ENCODE peak calls at places on chromosomes 12 and 14, in eight cellular contexts. One of them, this sample, is unnamed.

GRCh38 chr12:131438874-131439273 is 272.0 kb upstream of the SFSWAP start:
- DNase-seq in CD8-positive, alpha-beta T cell: peak
- DNase-seq in keratinocyte: no peak
- DNase-seq in psoas muscle: no peak
- DNase-seq in suprapubic skin: no peak
- DNase-seq in heart right ventricle: no peak
- DNase-seq in astrocyte: no peak
- DNase-seq in kidney: no peak
- DNase-seq in this sample: no peak

GRCh38 chr14:32300146-32300545 is 29.0 kb upstream of the AKAP6 start:
- DNase-seq in CD8-positive, alpha-beta T cell: no peak
- DNase-seq in keratinocyte: no peak
- DNase-seq in suprapubic skin: no peak
- DNase-seq in kidney: no peak
- DNase-seq in psoas muscle: no peak
- DNase-seq in heart right ventricle: no peak
- DNase-seq in astrocyte: no peak
- DNase-seq in this sample: no peak

GRCh38 chr12:108638141-108638823 is 4.6 kb upstream of the SELPLG start:
- DNase-seq in kidney: no peak
- DNase-seq in heart right ventricle: peak
- DNase-seq in astrocyte: no peak
- DNase-seq in keratinocyte: no peak
- DNase-seq in suprapubic skin: peak
- DNase-seq in psoas muscle: no peak
- DNase-seq in CD8-positive, alpha-beta T cell: no peak
- DNase-seq in this sample: no peak

GRCh38 chr14:37600880-37601741 is 5.7 kb downstream of the TTC6 start:
- DNase-seq in heart right ventricle: no peak
- DNase-seq in suprapubic skin: no peak
- DNase-seq in psoas muscle: no peak
- DNase-seq in CD8-positive, alpha-beta T cell: no peak
- DNase-seq in astrocyte: no peak
- DNase-seq in keratinocyte: no peak
- DNase-seq in kidney: no peak
- DNase-seq in this sample: no peak

GRCh38 chr14:33120966-33121365 is 182.3 kb downstream of the NPAS3 start:
- DNase-seq in psoas muscle: no peak
- DNase-seq in astrocyte: peak
- DNase-seq in kidney: no peak
- DNase-seq in suprapubic skin: no peak
- DNase-seq in CD8-positive, alpha-beta T cell: no peak
- DNase-seq in heart right ventricle: no peak
- DNase-seq in keratinocyte: peak
- DNase-seq in this sample: no peak

GRCh38 chr12:107402041-107403022 is 283.3 kb upstream of the PWP1 start:
- DNase-seq in astrocyte: peak
- DNase-seq in psoas muscle: no peak
- DNase-seq in kidney: no peak
- DNase-seq in keratinocyte: peak
- DNase-seq in CD8-positive, alpha-beta T cell: peak
- DNase-seq in suprapubic skin: no peak
- DNase-seq in heart right ventricle: no peak
- DNase-seq in this sample: no peak

GRCh38 chr12:32116897-32117296 is 10.2 kb downstream of the BICD1 start:
- DNase-seq in kidney: no peak
- DNase-seq in astrocyte: peak
- DNase-seq in psoas muscle: no peak
- DNase-seq in heart right ventricle: no peak
- DNase-seq in keratinocyte: no peak
- DNase-seq in CD8-positive, alpha-beta T cell: no peak
- DNase-seq in suprapubic skin: no peak
- DNase-seq in this sample: no peak

GRCh38 chr14:32259368-32260013 is 56.4 kb upstream of the RNU6-8 start:
- DNase-seq in astrocyte: peak
- DNase-seq in kidney: no peak
- DNase-seq in CD8-positive, alpha-beta T cell: no peak
- DNase-seq in heart right ventricle: no peak
- DNase-seq in psoas muscle: no peak
- DNase-seq in keratinocyte: peak
- DNase-seq in suprapubic skin: no peak
- DNase-seq in this sample: peak

GRCh38 chr14:89573399-89573657 is 156.3 kb upstream of the FOXN3 start:
- DNase-seq in heart right ventricle: no peak
- DNase-seq in keratinocyte: no peak
- DNase-seq in CD8-positive, alpha-beta T cell: no peak
- DNase-seq in kidney: no peak
- DNase-seq in astrocyte: no peak
- DNase-seq in suprapubic skin: no peak
- DNase-seq in psoas muscle: no peak
- DNase-seq in this sample: no peak

GRCh38 chr14:99415496-99416281 is 65.0 kb downstream of the SETD3 start:
- DNase-seq in psoas muscle: no peak
- DNase-seq in astrocyte: peak
- DNase-seq in keratinocyte: peak
- DNase-seq in heart right ventricle: peak
- DNase-seq in kidney: no peak
- DNase-seq in CD8-positive, alpha-beta T cell: peak
- DNase-seq in suprapubic skin: no peak
- DNase-seq in this sample: no peak

DNA sequence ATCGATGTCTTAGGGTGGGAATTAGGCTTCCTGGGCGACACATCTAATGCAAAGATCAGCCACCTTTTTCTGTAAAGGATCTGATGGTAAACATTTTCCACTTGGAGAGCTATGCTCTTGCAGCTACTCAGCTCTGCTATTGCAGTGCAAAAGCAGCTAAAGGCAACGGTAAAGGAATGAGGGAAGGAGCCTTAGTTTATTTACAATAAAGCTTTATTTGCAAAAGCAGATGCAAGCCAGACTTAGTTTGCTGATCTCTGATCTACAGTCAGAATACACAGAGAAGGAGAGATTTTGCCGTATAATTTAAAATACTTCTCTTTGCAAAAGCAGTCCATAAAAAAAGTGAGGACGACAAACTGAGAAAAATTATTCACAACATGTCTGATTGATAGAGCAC is 3.2 kb downstream of the TCL1B start:
- DNase-seq in keratinocyte: no peak
- DNase-seq in psoas muscle: no peak
- DNase-seq in heart right ventricle: no peak
- DNase-seq in kidney: no peak
- DNase-seq in astrocyte: no peak
- DNase-seq in suprapubic skin: no peak
- DNase-seq in CD8-positive, alpha-beta T cell: no peak
- DNase-seq in this sample: no peak
- TF ChIP-seq CTCF in keratinocyte: no peak
- TF ChIP-seq CTCF in psoas muscle: no peak
- TF ChIP-seq CTCF in heart right ventricle: no peak
- TF ChIP-seq CTCF in kidney: no peak
- TF ChIP-seq CTCF in astrocyte: no peak
- TF ChIP-seq CTCF in suprapubic skin: no peak
- TF ChIP-seq CTCF in CD8-positive, alpha-beta T cell: no peak
- TF ChIP-seq CTCF in this sample: no peak

GRCh38 chr14:68814376-68815287 is 21.8 kb upstream of the ZFP36L1 start:
- DNase-seq in heart right ventricle: peak
- DNase-seq in keratinocyte: no peak
- DNase-seq in psoas muscle: peak
- DNase-seq in CD8-positive, alpha-beta T cell: peak
- DNase-seq in kidney: peak
- DNase-seq in astrocyte: peak
- DNase-seq in suprapubic skin: peak
- DNase-seq in this sample: no peak
- H3K4me3 ChIP-seq in heart right ventricle: peak
- H3K4me3 ChIP-seq in keratinocyte: peak
- H3K4me3 ChIP-seq in psoas muscle: peak
- H3K4me3 ChIP-seq in CD8-positive, alpha-beta T cell: peak
- H3K4me3 ChIP-seq in kidney: peak
- H3K4me3 ChIP-seq in astrocyte: peak
- H3K4me3 ChIP-seq in suprapubic skin: peak
- H3K4me3 ChIP-seq in this sample: peak

DNA sequence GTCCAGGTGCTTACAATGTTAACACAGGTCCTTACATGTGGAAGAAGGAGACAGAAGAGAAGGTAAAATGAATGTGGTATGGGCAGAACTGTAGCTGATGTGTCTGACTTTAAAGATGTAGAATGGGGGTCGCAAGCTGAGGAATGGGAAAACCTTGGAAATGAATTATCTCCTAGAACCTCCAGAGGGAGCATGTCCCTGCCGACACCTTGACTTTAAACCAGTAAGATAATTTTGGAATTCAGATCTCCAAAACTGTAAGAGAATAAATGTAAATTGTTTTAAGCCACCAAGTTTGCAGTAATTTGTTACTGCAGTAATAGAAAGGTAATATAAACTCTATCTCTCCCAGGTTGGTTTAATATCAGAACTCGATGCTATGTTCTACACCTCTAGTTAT is 80.1 kb upstream of the ALG10 start:
- DNase-seq in heart right ventricle: no peak
- DNase-seq in astrocyte: no peak
- DNase-seq in CD8-positive, alpha-beta T cell: no peak
- DNase-seq in kidney: no peak
- DNase-seq in psoas muscle: no peak
- DNase-seq in suprapubic skin: no peak
- DNase-seq in keratinocyte: no peak
- DNase-seq in this sample: no peak
- TF ChIP-seq CTCF in heart right ventricle: no peak
- TF ChIP-seq CTCF in astrocyte: no peak
- TF ChIP-seq CTCF in CD8-positive, alpha-beta T cell: no peak
- TF ChIP-seq CTCF in kidney: no peak
- TF ChIP-seq CTCF in psoas muscle: no peak
- TF ChIP-seq CTCF in suprapubic skin: no peak
- TF ChIP-seq CTCF in keratinocyte: peak
- TF ChIP-seq CTCF in this sample: peak

GRCh38 chr14:90661881-90662280 is 154.3 kb downstream of the TTC7B start:
- DNase-seq in psoas muscle: no peak
- DNase-seq in CD8-positive, alpha-beta T cell: no peak
- DNase-seq in keratinocyte: no peak
- DNase-seq in kidney: no peak
- DNase-seq in heart right ventricle: no peak
- DNase-seq in suprapubic skin: no peak
- DNase-seq in astrocyte: no peak
- DNase-seq in this sample: no peak

GRCh38 chr14:90663680-90664079 is 152.6 kb downstream of the TTC7B start:
- DNase-seq in suprapubic skin: no peak
- DNase-seq in keratinocyte: no peak
- DNase-seq in kidney: no peak
- DNase-seq in heart right ventricle: no peak
- DNase-seq in CD8-positive, alpha-beta T cell: no peak
- DNase-seq in astrocyte: no peak
- DNase-seq in psoas muscle: no peak
- DNase-seq in this sample: no peak

GRCh38 chr14:90656986-90657385 is 159.2 kb downstream of the TTC7B start:
- DNase-seq in keratinocyte: no peak
- DNase-seq in kidney: no peak
- DNase-seq in suprapubic skin: no peak
- DNase-seq in CD8-positive, alpha-beta T cell: no peak
- DNase-seq in heart right ventricle: no peak
- DNase-seq in psoas muscle: no peak
- DNase-seq in astrocyte: no peak
- DNase-seq in this sample: no peak

GRCh38 chr14:90658541-90658967 is 157.7 kb downstream of the TTC7B start:
- DNase-seq in astrocyte: peak
- DNase-seq in heart right ventricle: no peak
- DNase-seq in suprapubic skin: no peak
- DNase-seq in kidney: no peak
- DNase-seq in keratinocyte: no peak
- DNase-seq in psoas muscle: no peak
- DNase-seq in CD8-positive, alpha-beta T cell: no peak
- DNase-seq in this sample: no peak

DNA sequence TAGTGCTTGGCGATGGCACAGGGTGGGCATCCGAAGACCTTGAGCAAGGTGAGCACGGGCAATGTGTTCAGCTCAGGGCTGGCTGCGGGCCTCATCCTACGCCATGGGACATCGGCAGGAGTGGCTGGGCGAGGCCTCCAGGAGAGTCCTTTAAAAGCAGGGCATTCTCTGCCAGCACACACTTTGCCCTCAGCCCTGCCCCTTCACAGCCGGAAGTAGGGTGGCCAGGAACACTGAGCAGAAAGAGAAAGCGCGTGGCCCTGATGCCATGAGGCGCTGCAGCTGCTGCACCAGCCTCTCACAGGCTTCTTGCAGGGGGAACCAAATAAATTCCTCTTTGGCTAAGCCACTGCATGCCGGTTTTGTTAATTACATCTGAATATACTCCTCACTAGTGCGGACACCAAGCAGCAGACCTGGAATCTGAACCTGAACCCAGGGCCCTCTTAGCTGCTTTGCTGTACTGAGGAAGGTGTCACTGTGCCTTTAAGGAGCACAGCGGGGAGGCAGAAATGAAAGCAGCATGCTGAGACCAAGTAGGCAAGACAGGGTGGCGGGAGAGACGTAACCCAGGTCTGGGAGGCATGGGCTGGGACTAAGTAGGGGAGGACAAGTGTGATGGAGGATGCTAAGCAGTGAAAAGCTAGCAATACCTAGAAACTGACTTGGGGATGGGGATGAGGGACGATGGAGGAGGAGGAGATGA is 155.2 kb downstream of the TTC7B start:
- DNase-seq in keratinocyte: no peak
- DNase-seq in psoas muscle: no peak
- DNase-seq in suprapubic skin: no peak
- DNase-seq in CD8-positive, alpha-beta T cell: no peak
- DNase-seq in astrocyte: no peak
- DNase-seq in kidney: no peak
- DNase-seq in heart right ventricle: no peak
- DNase-seq in this sample: no peak
- H3K4me3 ChIP-seq in keratinocyte: no peak
- H3K4me3 ChIP-seq in psoas muscle: no peak
- H3K4me3 ChIP-seq in suprapubic skin: no peak
- H3K4me3 ChIP-seq in CD8-positive, alpha-beta T cell: no peak
- H3K4me3 ChIP-seq in astrocyte: no peak
- H3K4me3 ChIP-seq in kidney: no peak
- H3K4me3 ChIP-seq in heart right ventricle: no peak
- H3K4me3 ChIP-seq in this sample: no peak

DNA sequence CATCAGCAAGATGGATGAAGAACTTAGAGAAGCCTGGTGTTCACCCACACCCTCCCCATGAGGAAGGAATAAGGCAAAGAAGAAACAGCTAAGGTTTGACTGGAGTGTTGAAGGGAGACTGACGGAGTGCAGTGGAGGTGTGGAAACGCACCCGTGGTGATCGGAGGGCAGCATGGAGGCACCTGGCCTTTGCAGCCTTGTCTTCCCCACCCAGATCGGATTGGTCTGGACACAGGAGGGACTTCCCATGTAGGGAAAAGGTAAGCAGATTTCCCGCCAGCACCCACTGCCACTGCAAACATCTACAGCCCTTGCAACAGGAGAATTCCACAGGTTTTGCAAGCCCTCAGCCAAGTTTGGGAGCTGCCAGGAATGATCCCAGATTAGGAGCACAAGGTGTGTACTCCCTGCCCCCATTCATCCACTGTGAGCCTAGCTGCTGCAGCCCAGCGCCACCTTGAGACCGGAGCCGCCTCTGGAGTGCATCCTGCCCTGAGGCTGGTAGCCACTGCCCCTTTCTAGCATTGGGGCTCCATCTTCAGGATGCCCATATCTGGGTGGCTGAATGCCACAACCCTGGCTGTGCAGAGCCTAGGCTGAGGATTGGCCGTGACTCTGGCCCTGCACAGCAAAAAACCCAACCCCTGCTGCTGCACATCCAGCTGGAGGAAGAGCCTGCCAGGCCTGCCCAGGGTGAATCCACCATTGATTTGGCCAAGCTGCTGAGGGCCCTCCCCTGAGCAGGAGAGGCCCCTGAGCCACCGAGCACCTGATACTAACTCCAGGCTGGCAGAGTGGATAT is 411.1 kb downstream of the TMEM121 start:
- DNase-seq in heart right ventricle: no peak
- DNase-seq in keratinocyte: no peak
- DNase-seq in CD8-positive, alpha-beta T cell: no peak
- DNase-seq in kidney: no peak
- DNase-seq in psoas muscle: no peak
- DNase-seq in suprapubic skin: peak
- DNase-seq in astrocyte: no peak
- DNase-seq in this sample: no peak
- TF ChIP-seq CTCF in heart right ventricle: no peak
- TF ChIP-seq CTCF in keratinocyte: no peak
- TF ChIP-seq CTCF in CD8-positive, alpha-beta T cell: no peak
- TF ChIP-seq CTCF in kidney: no peak
- TF ChIP-seq CTCF in psoas muscle: no peak
- TF ChIP-seq CTCF in suprapubic skin: no peak
- TF ChIP-seq CTCF in astrocyte: no peak
- TF ChIP-seq CTCF in this sample: no peak